ENCODE peak calls at places on chromosome 13, in four cellular contexts. C is cardiac muscle cell; D is BE2C; B is CD8-positive, alpha-beta T cell. Y is an unnamed sample.

GRCh38 chr13:39776439-39776838 is 121.0 kb downstream of the COG6 start:
- DNase-seq in C (no peak), D (no peak), B (no peak), Y (no peak)

GRCh38 chr13:39410089-39410901 is 192.7 kb downstream of the LHFPL6 start:
- DNase-seq in C (no peak), D (no peak), B (no peak), Y (no peak)

GRCh38 chr13:50365683-50366391 is 350.6 kb downstream of the KCNRG start:
- DNase-seq in C (no peak), D (no peak), B (peak; percentile 51), Y (no peak)

GRCh38 chr13:49995535-49996165 is 1.2 kb upstream of the TRIM13 start:
- DNase-seq in C (no peak), D (no peak), B (no peak), Y (no peak)

GRCh38 chr13:26784704-26785639 is 24.4 kb upstream of the GPR12 start:
- DNase-seq in C (no peak), D (no peak), B (peak; percentile 53), Y (peak; percentile 75)

GRCh38 chr13:73465629-73465974 is 406.8 kb downstream of the KLF5 start:
- DNase-seq in C (no peak), D (no peak), B (no peak), Y (no peak)

GRCh38 chr13:46615888-46616531 is 63.0 kb downstream of the LRCH1 start:
- DNase-seq in C (no peak), D (no peak), B (no peak), Y (no peak)

GRCh38 chr13:102693250-102693649 is 1.6 kb downstream of the METTL21C start:
- DNase-seq in C (no peak), D (no peak), B (no peak), Y (no peak)

GRCh38 chr13:87669379-87669978 is 1.7 kb upstream of the SLITRK5 start:
- DNase-seq in C (peak; percentile 36), D (peak; percentile 40), B (no peak), Y (no peak)

GRCh38 chr13:53126803-53127202 is 98.2 kb downstream of the OLFM4 start:
- DNase-seq in C (no peak), D (no peak), B (no peak), Y (peak; percentile 34)

GRCh38 chr13:103731959-103732358 is 665.7 kb upstream of the SLC10A2 start:
- DNase-seq in C (no peak), D (no peak), B (no peak), Y (no peak)

GRCh38 chr13:108069521-108070210 is 145.7 kb downstream of the LIG4 start:
- DNase-seq in C (no peak), D (no peak), B (no peak), Y (no peak)

GRCh38 chr13:108070925-108071324 is 144.4 kb downstream of the LIG4 start:
- DNase-seq in C (no peak), D (no peak), B (no peak), Y (no peak)

GRCh38 chr13:108070491-108070890 is 144.8 kb downstream of the LIG4 start:
- DNase-seq in C (no peak), D (no peak), B (no peak), Y (no peak)
- H3K4me1 ChIP-seq in C (no peaks in the 10 kb centered on the region), D (no peaks in the 10 kb centered on the region), B (no peaks in the 10 kb centered on the region), Y (no peaks in the 10 kb centered on the region)

GRCh38 chr13:66689628-66690027 is 540.5 kb downstream of the PCDH9 start:
- DNase-seq in C (no peak), D (peak; percentile 30), B (no peak), Y (no peak)
- TF ChIP-seq CTCF in C (peak; percentile 51), D (peak; percentile 68), B (no peak), Y (no peak)

DNA sequence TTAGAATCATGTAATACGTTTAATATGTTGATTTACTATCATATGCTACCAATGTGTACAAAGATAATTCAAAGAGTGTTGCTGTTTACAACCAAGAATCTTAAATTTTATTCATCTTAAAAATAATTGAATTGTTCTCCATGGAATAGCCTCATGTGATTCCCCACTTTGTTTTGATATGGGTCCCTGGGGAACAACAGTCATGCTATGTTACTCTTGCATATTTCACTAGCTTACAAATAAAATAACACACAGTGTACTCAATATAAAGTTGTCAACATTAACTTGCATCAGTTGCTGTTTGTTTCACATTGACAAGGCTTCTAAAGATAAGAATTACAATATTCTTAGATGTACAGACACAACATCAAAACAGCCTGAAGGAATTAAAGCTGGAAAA is 2.3 kb downstream of the ENOX1 start:
- DNase-seq in C (no peak), D (no peak), B (no peak), Y (no peak)
- H3K27me3 ChIP-seq in C (peaks cover 66% of the 10 kb centered on the region), D (no peaks in the 10 kb centered on the region), B (no peaks in the 10 kb centered on the region), Y (peaks cover 15% of the 10 kb centered on the region)

DNA sequence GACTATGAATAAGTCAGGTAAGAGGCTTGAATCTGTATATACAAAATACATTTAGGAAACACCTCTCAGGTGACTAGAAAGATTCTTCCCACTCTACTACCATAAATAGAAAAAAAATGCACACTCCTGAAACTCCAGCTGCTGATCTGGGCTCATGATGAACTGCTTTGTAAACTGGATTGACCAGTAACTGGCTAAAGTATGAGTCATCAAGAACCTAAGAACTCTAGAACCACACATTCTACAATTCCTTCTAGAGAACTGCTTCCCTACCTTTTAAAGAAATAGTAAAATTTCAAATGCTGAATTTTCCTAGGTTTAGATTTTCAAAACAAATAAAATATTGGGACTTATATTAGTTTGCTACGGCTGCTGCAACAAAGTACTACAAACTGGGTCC is 55.2 kb downstream of the ELF1 start:
- DNase-seq in C (no peak), D (no peak), B (no peak), Y (no peak)
- H3K4me1 ChIP-seq in C (no peaks in the 10 kb centered on the region), D (no peaks in the 10 kb centered on the region), B (peaks cover 85% of the 10 kb centered on the region), Y (peaks cover 97% of the 10 kb centered on the region)

GRCh38 chr13:111049791-111050538 is 65.1 kb upstream of the ARHGEF7 start:
- DNase-seq in C (peak; percentile 11), D (no peak), B (no peak), Y (no peak)
- TF ChIP-seq CTCF in C (peak; percentile 51), D (peak; percentile 25), B (no peak), Y (peak; percentile 27)

DNA sequence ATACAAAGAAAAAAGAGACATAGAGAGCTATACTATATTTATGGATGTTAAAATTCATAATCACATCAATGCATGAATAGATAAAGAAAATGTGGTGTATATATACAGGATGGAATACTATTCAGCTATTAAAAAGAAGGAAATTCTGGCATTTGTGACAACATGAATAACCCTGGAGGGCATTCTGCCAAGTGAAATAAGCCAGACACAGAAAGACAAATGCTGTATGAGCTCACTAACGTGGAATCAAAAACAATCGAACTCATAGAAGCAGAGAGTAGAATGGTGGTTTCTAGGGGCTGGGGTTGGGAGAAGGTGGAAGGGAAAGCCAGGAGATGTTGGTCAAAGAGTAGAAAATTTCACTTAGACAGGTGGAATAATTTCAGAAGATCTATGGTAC is 24.0 kb downstream of the UTP14C start:
- DNase-seq in C (no peak), D (no peak), B (no peak), Y (no peak)
- H3K27me3 ChIP-seq in C (no peaks in the 10 kb centered on the region), D (no peaks in the 10 kb centered on the region), B (no peaks in the 10 kb centered on the region), Y (no peaks in the 10 kb centered on the region)

GRCh38 chr13:45331981-45332830 is 8.8 kb downstream of the TPT1 start:
- DNase-seq in C (no peak), D (peak; percentile 24), B (no peak), Y (no peak)
- H3K4me1 ChIP-seq in C (peaks cover 3% of the 10 kb centered on the region), D (peaks cover 14% of the 10 kb centered on the region), B (peaks cover 74% of the 10 kb centered on the region), Y (peaks cover 87% of the 10 kb centered on the region)

DNA sequence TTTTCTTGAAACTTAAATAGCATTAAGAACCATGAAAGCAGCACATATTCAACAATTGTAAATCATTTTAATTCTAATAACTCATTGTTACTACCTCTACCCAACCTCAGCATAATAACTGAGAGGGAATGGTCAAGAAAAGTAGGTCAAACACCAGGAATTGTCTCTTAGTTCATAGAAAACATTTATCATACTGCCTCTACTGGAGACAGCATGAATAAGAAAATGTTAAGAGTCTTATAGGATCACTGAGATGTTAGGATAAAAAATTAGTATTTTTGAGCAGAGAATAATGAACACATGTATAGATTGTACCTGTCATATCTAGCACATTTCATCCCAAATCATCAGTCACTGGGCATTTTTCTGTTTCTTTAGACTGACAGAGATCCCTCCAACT is 515.3 kb downstream of the PCDH9 start:
- DNase-seq in C (no peak), D (no peak), B (no peak), Y (no peak)
- TF ChIP-seq CTCF in C (peak; percentile 22), D (peak; percentile 35), B (no peak), Y (no peak)